ENCODE peak calls at places on chromosomes 12 and 14, in four cellular contexts. I, C, H and K are unnamed samples.

GRCh38 chr12:57236925-57237652 is 7.6 kb downstream of the SHMT2 start:
- DNase-seq in H (no peak), I (no peak), C (peak; percentile 28), K (no peak)

GRCh38 chr12:117574655-117575054 is 213.2 kb upstream of the NOS1 start:
- DNase-seq in I (no peak), H (no peak), C (no peak), K (no peak)

GRCh38 chr12:87266305-87266704 is 762.9 kb downstream of the C12orf50 start:
- DNase-seq in C (no peak), H (no peak), I (peak; percentile 1), K (no peak)

GRCh38 chr12:103800252-103800771 is 40.7 kb downstream of the NT5DC3 start:
- DNase-seq in H (peak; percentile 48), I (peak; percentile 47), C (no peak), K (no peak)

GRCh38 chr14:103483600-103483999 is 39.0 kb downstream of the CKB start:
- DNase-seq in I (no peak), H (no peak), C (no peak), K (no peak)

GRCh38 chr12:52044284-52044983 is 6.8 kb upstream of the NR4A1 start:
- DNase-seq in I (no peak), H (no peak), C (no peak), K (no peak)

GRCh38 chr14:105315211-105315721 is 718 bp downstream of the PACS2 start:
- DNase-seq in I (peak; percentile 41), H (no peak), C (peak; percentile 57), K (no peak)

GRCh38 chr12:31732926-31733548 is 4.2 kb upstream of the AMN1 start:
- DNase-seq in I (peak; percentile 70), H (peak; percentile 55), C (peak; percentile 42), K (peak; percentile 64)

GRCh38 chr12:51055060-51055459 is 6.9 kb downstream of the LETMD1 start:
- DNase-seq in C (no peak), I (no peak), H (no peak), K (no peak)

GRCh38 chr14:68309121-68309520 is 483.7 kb downstream of the ZFP36L1 start:
- DNase-seq in H (no peak), C (no peak), I (no peak), K (no peak)
- TF ChIP-seq TCF7 in H (no peak), C (no peak), I (no peak), K (no peak)

GRCh38 chr14:93712079-93712837 is 76.0 kb downstream of the PRIMA1 start:
- DNase-seq in C (no peak), I (no peak), H (no peak), K (no peak)
- TF ChIP-seq TCF7 in C (no peak), I (no peak), H (no peak), K (no peak)

DNA sequence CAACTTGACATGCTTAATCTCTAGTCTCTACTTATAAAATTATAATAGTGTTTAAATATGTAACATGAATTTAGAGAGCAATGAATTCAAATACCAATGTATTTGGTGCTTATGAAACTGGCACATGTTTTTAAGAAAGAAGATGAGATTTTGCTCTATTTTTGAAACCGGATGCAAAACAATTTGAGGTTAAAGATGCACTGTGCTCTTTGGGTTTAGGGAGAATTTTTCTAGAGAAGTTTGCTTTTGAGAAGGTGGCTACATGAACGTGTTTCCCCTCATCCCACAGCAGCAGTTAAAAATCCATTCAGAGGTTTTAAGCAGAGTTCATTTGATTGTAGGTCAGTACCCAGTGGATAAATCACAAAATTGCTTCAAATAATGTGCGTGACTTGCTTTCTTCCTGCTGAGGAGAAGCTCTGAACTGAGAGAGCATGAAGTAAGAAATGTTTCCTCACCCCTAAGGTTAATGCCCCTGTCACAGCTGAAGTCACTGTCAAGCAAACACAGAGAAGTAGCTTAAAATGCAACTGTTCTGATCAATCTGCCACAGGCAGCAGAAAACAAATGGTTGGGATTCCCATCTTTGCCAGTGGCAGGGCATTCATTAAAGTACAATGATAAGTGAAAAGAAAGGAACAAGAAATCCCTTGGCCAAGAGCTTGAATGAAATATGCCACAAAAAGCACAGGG is 241.9 kb upstream of the SYT1 start:
- DNase-seq in C (no peak), H (no peak), I (no peak), K (no peak)
- TF ChIP-seq TCF7 in C (no peak), H (no peak), I (no peak), K (no peak)

DNA sequence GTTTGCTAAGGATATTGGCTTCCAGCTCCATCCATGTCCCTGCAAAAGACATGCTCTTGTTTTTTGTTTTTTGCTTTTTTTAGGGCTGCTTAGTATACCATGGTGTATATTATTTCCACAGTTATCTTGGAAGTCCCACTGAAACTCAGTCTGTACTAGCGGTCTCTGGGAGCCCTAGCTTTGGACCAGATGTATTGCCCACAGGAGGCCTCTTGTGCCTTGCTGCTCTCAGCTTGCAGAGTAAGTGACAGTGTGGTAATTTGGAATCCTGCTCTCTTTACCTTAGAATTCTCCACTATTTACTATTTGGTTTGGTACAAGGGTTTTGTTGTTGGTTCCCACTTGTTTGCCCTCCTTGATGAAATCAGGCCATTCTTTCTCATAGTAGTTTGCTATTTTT is 1022.9 kb downstream of the LRFN5 start:
- DNase-seq in H (no peak), C (no peak), I (no peak), K (no peak)
- TF ChIP-seq TCF7 in H (no peak), C (no peak), I (no peak), K (no peak)

GRCh38 chr12:72272731-72273498 is 745 bp downstream of the TRHDE start:
- DNase-seq in H (no peak), C (peak; percentile 24), I (no peak), K (no peak)
- TF ChIP-seq TCF7 in H (no peak), C (no peak), I (no peak), K (no peak)

GRCh38 chr14:22185191-22185590 is 403.8 kb downstream of the DAD1 start:
- DNase-seq in C (no peak), H (no peak), I (peak; percentile 24), K (no peak)

GRCh38 chr14:22189873-22190272 is 399.2 kb downstream of the DAD1 start:
- DNase-seq in H (no peak), I (no peak), C (no peak), K (no peak)

GRCh38 chr14:22194669-22195068 is 394.4 kb downstream of the DAD1 start:
- DNase-seq in H (no peak), I (no peak), C (no peak), K (no peak)

GRCh38 chr14:22188346-22188745 is 400.7 kb downstream of the DAD1 start:
- DNase-seq in I (no peak), H (no peak), C (no peak), K (no peak)

DNA sequence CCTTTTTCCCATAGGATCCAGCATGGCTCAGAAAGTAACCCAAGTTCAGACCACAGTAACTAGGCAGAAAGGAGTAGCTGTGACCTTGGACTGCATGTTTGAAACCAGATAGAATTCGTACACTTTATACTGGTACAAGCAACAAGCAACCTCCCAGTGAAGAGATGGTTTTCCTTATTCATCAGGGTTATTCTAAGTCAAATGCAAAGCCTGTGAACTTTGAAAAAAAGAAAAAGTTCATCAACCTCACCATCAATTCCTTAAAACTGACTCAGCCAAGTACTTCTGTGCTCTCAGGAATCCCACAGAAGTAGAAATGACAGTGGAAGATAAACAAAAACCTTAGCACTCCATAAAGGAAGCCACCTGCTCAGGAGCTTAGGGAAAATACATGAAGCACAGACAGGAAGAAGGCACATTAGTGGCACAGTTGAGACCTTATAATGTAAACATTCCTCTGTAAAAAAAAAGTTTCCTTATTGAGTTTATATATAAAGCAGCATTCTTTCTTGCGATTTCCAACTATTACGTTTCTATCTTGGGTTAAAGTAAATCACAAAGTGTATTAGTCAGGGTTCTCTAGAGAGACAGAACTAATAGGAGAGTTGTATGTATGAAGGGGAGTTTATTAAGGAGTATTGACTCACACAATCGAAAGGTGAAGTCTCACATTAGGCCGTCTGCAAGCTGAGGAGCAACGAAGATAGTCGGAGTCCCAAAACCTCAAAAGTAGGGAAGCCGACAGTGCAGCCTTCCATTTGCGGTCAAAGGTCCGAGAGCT is 398.4 kb downstream of the DAD1 start:
- DNase-seq in C (no peak), I (no peak), H (no peak), K (no peak)
- TF ChIP-seq TCF7 in C (no peak), I (no peak), H (no peak), K (no peak)

GRCh38 chr12:12925383-12925782 is 26.6 kb downstream of the GPRC5D start:
- DNase-seq in I (no peak), H (no peak), C (no peak), K (no peak)

GRCh38 chr12:12926571-12927071 is 25.3 kb downstream of the GPRC5D start:
- DNase-seq in H (no peak), C (no peak), I (no peak), K (no peak)

GRCh38 chr12:12929696-12930095 is 22.3 kb downstream of the GPRC5D start:
- DNase-seq in C (no peak), H (no peak), I (no peak), K (no peak)

GRCh38 chr12:12930633-12931032 is 21.3 kb downstream of the GPRC5D start:
- DNase-seq in C (no peak), H (no peak), I (no peak), K (no peak)

DNA sequence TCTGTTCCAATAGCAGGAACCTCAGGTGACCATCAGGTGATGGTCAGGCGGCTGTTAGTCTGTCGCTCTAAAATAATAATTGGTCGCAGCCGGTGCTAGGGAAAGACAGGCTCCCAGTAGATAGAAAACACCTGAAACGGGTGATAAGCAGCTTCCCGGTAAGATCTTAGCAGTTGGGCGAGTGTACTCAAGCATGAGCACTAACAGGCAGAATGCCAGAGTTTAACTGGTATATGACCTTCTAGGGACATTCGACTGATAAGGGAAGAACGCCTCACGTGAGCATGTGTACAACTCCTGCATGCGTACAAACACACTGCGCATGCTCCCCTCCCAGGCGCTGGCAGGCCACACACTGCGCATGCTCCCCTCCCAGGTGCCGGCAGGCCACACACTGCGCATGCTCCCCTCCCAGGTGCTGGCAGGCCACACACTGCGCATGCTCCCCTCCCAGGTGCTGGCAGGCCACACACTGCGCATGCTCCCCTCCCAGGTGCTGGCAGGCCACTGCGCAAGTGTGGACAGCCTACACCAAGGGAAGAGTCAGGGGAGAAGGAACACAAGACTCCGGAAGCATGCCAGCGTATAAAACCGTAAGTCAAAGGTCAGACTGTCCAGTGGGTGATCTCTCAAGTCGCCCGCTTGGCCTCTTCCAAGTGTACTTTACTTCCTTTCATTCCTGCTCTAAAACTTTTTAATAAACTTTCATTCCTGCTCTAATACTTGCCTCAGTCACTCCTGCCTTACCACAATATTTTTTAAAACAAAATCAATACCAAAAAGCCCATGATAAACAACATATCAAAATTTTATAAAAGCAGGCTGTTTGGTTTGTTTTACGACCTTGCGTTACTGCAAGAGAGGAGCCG is 24.5 kb downstream of the GPRC5D start:
- DNase-seq in H (peak; percentile 79), C (no peak), I (peak; percentile 95), K (peak; percentile 28)
- TF ChIP-seq TCF7 in H (no peak), C (no peak), I (no peak), K (no peak)

GRCh38 chr12:65828711-65829339 is 4.5 kb downstream of the HMGA2 start:
- DNase-seq in H (no peak), C (no peak), I (no peak), K (no peak)
- TF ChIP-seq TCF7 in H (no peak), C (no peak), I (no peak), K (no peak)

GRCh38 chr14:56881181-56881580 is 70.9 kb upstream of the OTX2 start:
- DNase-seq in H (no peak), I (no peak), C (no peak), K (no peak)
- TF ChIP-seq TCF7 in H (no peak), I (no peak), C (no peak), K (no peak)

DNA sequence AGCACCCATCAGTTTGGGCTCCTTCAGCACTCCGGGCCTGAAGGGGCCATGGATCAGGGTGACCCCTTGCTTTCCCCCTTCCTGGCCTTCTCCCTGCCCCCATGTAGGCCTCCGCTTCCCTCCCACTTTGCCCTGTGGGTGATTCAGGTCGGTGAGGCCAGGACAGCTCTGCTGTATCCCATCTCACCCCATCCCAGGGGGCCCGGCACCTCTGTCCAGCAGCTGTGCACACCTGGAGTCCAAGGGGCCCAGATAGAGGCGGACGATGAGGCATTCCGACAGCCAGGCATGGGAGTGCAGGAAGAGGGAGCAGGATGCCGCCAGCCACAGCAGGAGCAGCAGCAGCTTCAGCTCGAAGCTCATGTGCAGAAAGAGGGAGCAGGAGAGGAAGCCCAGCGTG is 11.4 kb downstream of the LTB4R start:
- DNase-seq in I (no peak), H (no peak), C (no peak), K (no peak)
- TF ChIP-seq TCF7 in I (no peak), H (no peak), C (no peak), K (no peak)